ENCODE peak calls at places on chromosomes 12 and 14, in ten cellular contexts. V, J, D, H, X, Y, O, B, T and R are unnamed samples.
A peak's percentile ranks its signal among the peaks of the same experiment; 100 is the strongest.

GRCh38 chr14:77707355-77707723 is 484 bp downstream of the ALKBH1 start:
- DNase-seq in T (no peak), H (no peak), D (peak; percentile 48), B (peak; percentile 4), Y (peak; percentile 69), O (no peak), V (no peak), X (no peak), J (peak; percentile 31), R (no peak)

GRCh38 chr14:50542941-50543418 is 10.6 kb upstream of the MAP4K5 start:
- DNase-seq in Y (peak; percentile 84), J (peak; percentile 33), B (no peak), X (peak; percentile 34), V (peak; percentile 18), D (peak; percentile 87), O (no peak), T (no peak), H (no peak), R (no peak)

GRCh38 chr12:18700254-18700653 is 37.6 kb downstream of the PLCZ1 start:
- DNase-seq in D (no peak), V (no peak), T (peak; percentile 27), J (no peak), O (no peak), X (no peak), Y (no peak), H (no peak), B (no peak), R (no peak)

GRCh38 chr12:22858849-22859569 is 234.0 kb downstream of the ETNK1 start:
- DNase-seq in Y (no peak), B (no peak), V (no peak), O (no peak), H (no peak), T (no peak), J (no peak), X (no peak), D (peak; percentile 5), R (no peak)

GRCh38 chr14:94670692-94671285 is 58.6 kb downstream of the SERPINA3 start:
- DNase-seq in V (no peak), O (no peak), Y (no peak), D (no peak), B (no peak), X (no peak), T (no peak), H (no peak), J (no peak), R (no peak)

GRCh38 chr14:34301107-34301734 is 160.8 kb downstream of the SPTSSA start:
- DNase-seq in B (no peak), D (peak; percentile 78), J (peak; percentile 41), H (no peak), T (no peak), X (no peak), O (no peak), V (no peak), Y (peak; percentile 84), R (no peak)

GRCh38 chr12:75414671-75415070 is 23.8 kb downstream of the GLIPR1L2 start:
- DNase-seq in D (no peak), H (no peak), V (no peak), B (no peak), X (no peak), J (no peak), T (no peak), Y (no peak), O (no peak), R (no peak)

GRCh38 chr14:65434216-65434850 is 21.8 kb downstream of the FUT8 start:
- DNase-seq in J (no peak), O (no peak), Y (peak; percentile 47), X (no peak), V (no peak), B (no peak), D (no peak), T (no peak), H (no peak), R (no peak)

GRCh38 chr12:117489671-117490070 is 128.2 kb upstream of the NOS1 start:
- DNase-seq in J (no peak), X (no peak), D (no peak), B (no peak), Y (no peak), T (no peak), O (no peak), H (no peak), V (no peak), R (no peak)

GRCh38 chr12:27966870-27967269 is 5.7 kb downstream of the PTHLH start:
- DNase-seq in H (no peak), J (peak; percentile 80), B (no peak), V (no peak), D (peak; percentile 100), X (no peak), Y (no peak), O (no peak), T (no peak), R (no peak)

GRCh38 chr12:97134495-97134894 is 227.4 kb downstream of the NEDD1 start:
- DNase-seq in H (no peak), X (no peak), Y (no peak), O (no peak), B (no peak), D (no peak), V (no peak), J (no peak), T (no peak), R (no peak)

GRCh38 chr12:122856999-122857671 is 21.9 kb downstream of the HIP1R start:
- DNase-seq in V (no peak), J (no peak), Y (no peak), H (no peak), B (no peak), X (no peak), T (no peak), D (peak; percentile 20), O (no peak), R (no peak)

GRCh38 chr14:28406181-28406580 is 360.4 kb upstream of the FOXG1 start:
- DNase-seq in V (no peak), H (no peak), T (no peak), B (no peak), X (no peak), D (peak; percentile 56), Y (no peak), J (no peak), O (no peak), R (no peak)

GRCh38 chr14:61153436-61153835 is 127.7 kb downstream of the TMEM30B start:
- DNase-seq in V (no peak), Y (no peak), D (no peak), J (no peak), B (no peak), H (no peak), T (no peak), X (no peak), O (no peak), R (no peak)

DNA sequence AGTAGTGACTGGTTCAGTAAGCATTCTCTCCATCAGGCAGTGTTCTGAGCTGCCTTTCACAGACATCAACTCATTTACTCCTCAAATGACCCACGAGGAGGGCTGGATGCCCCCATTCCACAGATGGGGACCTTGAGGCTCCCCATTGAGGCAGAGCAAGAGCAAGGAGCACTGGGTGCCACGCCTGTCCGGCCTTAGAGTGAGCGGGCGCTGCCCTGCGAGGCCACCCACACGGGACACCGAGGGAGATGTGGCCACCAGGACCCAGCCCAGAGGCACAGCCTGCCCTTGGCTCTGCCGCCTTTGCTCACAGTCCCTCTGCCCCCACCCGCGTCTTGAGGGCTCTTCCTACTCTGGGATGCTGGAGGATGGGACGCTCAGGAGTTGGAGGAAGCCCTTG is 3.0 kb downstream of the FBRSL1 start:
- DNase-seq in B (no peak), Y (no peak), H (no peak), T (no peak), D (no peak), V (no peak), J (no peak), O (no peak), X (no peak), R (no peak)
- H3K4me1 ChIP-seq in B (peaks cover 80% of the 10 kb centered on the region), Y (peaks cover 28% of the 10 kb centered on the region), H (peaks cover 23% of the 10 kb centered on the region), T (peaks cover 52% of the 10 kb centered on the region), D (peaks cover 41% of the 10 kb centered on the region), V (peaks cover 61% of the 10 kb centered on the region), J (peaks cover 42% of the 10 kb centered on the region), O (peaks cover 85% of the 10 kb centered on the region), X (peaks cover 19% of the 10 kb centered on the region), R (peaks cover 40% of the 10 kb centered on the region)

GRCh38 chr12:106551410-106551809 is 31.4 kb upstream of the RFX4 start:
- DNase-seq in H (no peak), J (no peak), X (no peak), V (no peak), Y (no peak), B (no peak), O (no peak), D (peak; percentile 8), T (no peak), R (no peak)
- H3K4me3 ChIP-seq in H (no peak overlapping the region), J (no peak overlapping the region), X (no peak overlapping the region), V (no peak overlapping the region), Y (no peak overlapping the region), B (no peak overlapping the region), O (no peak overlapping the region), D (no peak overlapping the region), T (no peak overlapping the region), R (no peak overlapping the region)

GRCh38 chr12:65619018-65619417 is 205.3 kb upstream of the HMGA2 start:
- DNase-seq in V (no peak), X (no peak), H (no peak), T (no peak), B (no peak), J (no peak), D (no peak), Y (no peak), O (no peak), R (no peak)

GRCh38 chr12:65620026-65620425 is 204.3 kb upstream of the HMGA2 start:
- DNase-seq in X (no peak), Y (no peak), T (no peak), B (no peak), D (no peak), J (no peak), V (no peak), O (no peak), H (no peak), R (no peak)

GRCh38 chr12:65622056-65622455 is 202.2 kb upstream of the HMGA2 start:
- DNase-seq in T (no peak), Y (no peak), H (no peak), V (no peak), B (no peak), X (no peak), J (no peak), D (no peak), O (no peak), R (no peak)

GRCh38 chr12:65616022-65616421 is 208.3 kb upstream of the HMGA2 start:
- DNase-seq in Y (no peak), D (no peak), J (no peak), V (no peak), B (no peak), T (no peak), O (no peak), X (no peak), H (no peak), R (no peak)

DNA sequence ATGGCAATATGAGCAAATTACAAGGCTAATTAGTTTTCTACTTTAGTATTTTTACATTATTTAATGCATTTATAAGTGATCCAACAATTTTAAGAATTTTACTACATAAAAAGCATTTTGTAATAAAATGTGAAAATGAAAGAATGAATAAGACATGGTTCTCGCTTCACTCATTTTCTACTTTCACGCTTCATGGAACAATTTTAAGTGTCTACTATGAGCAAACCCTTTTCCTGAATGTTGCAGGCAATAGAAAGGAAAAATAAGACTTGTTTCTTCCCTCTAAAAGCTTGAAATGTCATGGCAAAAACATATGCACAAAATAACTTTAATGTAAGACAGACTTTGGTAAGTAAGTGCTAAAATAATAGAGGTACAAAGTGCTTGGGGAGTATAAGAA is 205.7 kb upstream of the HMGA2 start:
- DNase-seq in X (no peak), J (no peak), Y (no peak), T (no peak), D (no peak), V (no peak), B (no peak), O (no peak), H (no peak), R (no peak)
- H3K4me1 ChIP-seq in X (no peaks in the 10 kb centered on the region), J (no peaks in the 10 kb centered on the region), Y (no peaks in the 10 kb centered on the region), T (no peaks in the 10 kb centered on the region), D (peaks cover 5% of the 10 kb centered on the region), V (no peaks in the 10 kb centered on the region), B (no peaks in the 10 kb centered on the region), O (no peaks in the 10 kb centered on the region), H (no peaks in the 10 kb centered on the region), R (no peaks in the 10 kb centered on the region)

GRCh38 chr12:31117203-31118011 is 43.7 kb downstream of the DDX11 start:
- DNase-seq in B (peak; percentile 51), Y (peak; percentile 65), V (peak; percentile 44), J (peak; percentile 76), X (no peak), O (no peak), D (peak; percentile 61), H (peak; percentile 61), T (no peak), R (no peak)
- H3K4me3 ChIP-seq in B (peak overlapping the region; percentile 52), Y (no peak overlapping the region), V (peak overlapping the region; percentile 66), J (peak overlapping the region; percentile 64), X (no peak overlapping the region), O (peak overlapping the region; percentile 44), D (peak overlapping the region; percentile 71), H (peak overlapping the region; percentile 19), T (peak overlapping the region; percentile 14), R (peak overlapping the region; percentile 72)